ENCODE peak calls at places on chromosomes 4 and X, in seven cellular contexts. P, U, A, O, G, T and B are unnamed samples. For H3K36me3, the result is how much of the 10 kb centered on the place peaks cover.

GRCh38 chrX:120428309-120428708 is 40.8 kb downstream of the LAMP2 start:
- DNase-seq in U (peak), T (peak), P (no peak), A (no peak), G (peak), O (no peak), B (no peak)

GRCh38 chr4:110475881-110476818 is at the start of gene ENPEP:
- DNase-seq in O (peak), T (peak), U (peak), A (no peak), G (no peak), P (peak), B (no peak)

GRCh38 chrX:10103023-10103422 is 53.8 kb upstream of the CLCN4 start:
- DNase-seq in U (no peak), A (no peak), P (no peak), T (peak), O (no peak), G (no peak), B (peak)

GRCh38 chr4:109815151-109816081 is at the start of gene GAR1:
- DNase-seq in T (peak), G (peak), A (peak), O (peak), P (peak), U (peak), B (peak)

GRCh38 chr4:182354867-182355266 is 111.7 kb downstream of the TENM3 start:
- DNase-seq in O (no peak), P (no peak), U (peak), T (peak), G (peak), A (no peak), B (no peak)

GRCh38 chrX:80335062-80335830 is 85.0 kb upstream of the TENT5D start:
- DNase-seq in G (peak), O (peak), U (no peak), A (peak), P (peak), T (peak), B (no peak)

GRCh38 chrX:95056901-95057300 is 1382.9 kb downstream of the FAM133A start:
- DNase-seq in P (no peak), U (peak), T (peak), A (no peak), G (peak), O (no peak), B (no peak)

GRCh38 chrX:102712216-102712966 is at the start of gene GPRASP2:
- DNase-seq in G (peak), O (peak), P (peak), T (peak), A (peak), U (no peak), B (no peak)

GRCh38 chr4:146267826-146268225 is 53.5 kb downstream of the REELD1 start:
- DNase-seq in A (no peak), G (no peak), P (no peak), U (no peak), T (peak), O (no peak), B (no peak)

GRCh38 chrX:153685179-153685536 is 2.6 kb upstream of the SLC6A8 start:
- DNase-seq in O (no peak), T (no peak), G (no peak), U (no peak), P (peak), A (no peak), B (no peak)

GRCh38 chr4:7195546-7196282 is 3.4 kb downstream of the SORCS2 start:
- DNase-seq in P (peak), O (no peak), G (no peak), A (no peak), T (peak), U (no peak), B (no peak)

GRCh38 chr4:5998333-5998936 is 19.8 kb downstream of the C4orf50 start:
- DNase-seq in P (peak), G (peak), A (peak), U (peak), T (peak), O (peak), B (no peak)

GRCh38 chr4:118351851-118352827 is 664 bp downstream of the PRSS12 start:
- DNase-seq in U (peak), O (peak), A (peak), G (peak), P (peak), T (no peak), B (no peak)

GRCh38 chrX:11287505-11287904 is 5.7 kb upstream of the AMELX start:
- DNase-seq in P (no peak), U (peak), O (no peak), T (peak), G (peak), A (no peak), B (no peak)

GRCh38 chr4:151204925-151205524 is 71.9 kb upstream of the PRSS48 start:
- DNase-seq in T (peak), A (no peak), U (no peak), G (no peak), O (no peak), P (no peak), B (no peak)

GRCh38 chrX:44945736-44946135 is 72.7 kb downstream of the KDM6A start:
- DNase-seq in U (no peak), O (no peak), G (no peak), A (no peak), P (no peak), T (no peak), B (no peak)

GRCh38 chr4:113837397-113837796 is 75.9 kb upstream of the CAMK2D start:
- DNase-seq in P (no peak), A (no peak), G (peak), T (peak), O (no peak), U (peak), B (peak)

GRCh38 chrX:152901816-152902501 is 4.1 kb downstream of the ZNF185 start:
- DNase-seq in U (no peak), G (no peak), P (peak), T (no peak), A (no peak), O (no peak), B (no peak)

GRCh38 chr4:114277690-114278089 is 298.2 kb upstream of the ARSJ start:
- DNase-seq in A (no peak), O (no peak), G (peak), U (no peak), P (no peak), T (peak), B (no peak)

GRCh38 chrX:28586891-28587635 is at the start of gene IL1RAPL1:
- DNase-seq in G (peak), A (no peak), T (peak), O (no peak), P (peak), U (peak), B (peak)

GRCh38 chr4:150078041-150078995 is at the start of gene DCLK2:
- DNase-seq in U (peak), O (peak), P (peak), T (peak), G (peak), A (peak), B (peak)

GRCh38 chrX:29012867-29013266 is 425.6 kb downstream of the IL1RAPL1 start:
- DNase-seq in A (no peak), P (no peak), T (no peak), O (no peak), U (no peak), G (no peak), B (no peak)

GRCh38 chr4:39464886-39465501 is 6.1 kb downstream of the LIAS start:
- DNase-seq in U (peak), P (no peak), T (peak), O (no peak), A (no peak), G (peak), B (no peak)

GRCh38 chrX:88072339-88073030 is 554.9 kb downstream of the KLHL4 start:
- DNase-seq in T (no peak), U (no peak), P (no peak), A (no peak), O (no peak), G (no peak), B (no peak)

GRCh38 chr4:113683143-113683542 is 78.4 kb downstream of the CAMK2D start:
- DNase-seq in G (peak), U (no peak), A (no peak), T (no peak), O (no peak), P (no peak), B (no peak)

GRCh38 chr4:386708-387105 is 49.1 kb downstream of the ZNF141 start:
- DNase-seq in A (no peak), O (no peak), G (no peak), U (no peak), T (no peak), P (no peak), B (no peak)

GRCh38 chrX:7294483-7294882 is 146.5 kb upstream of the PUDP start:
- DNase-seq in U (no peak), P (no peak), A (no peak), G (no peak), T (peak), O (no peak), B (no peak)

GRCh38 chr4:4765811-4766210 is 93.7 kb upstream of the MSX1 start:
- DNase-seq in T (no peak), U (no peak), P (peak), G (no peak), O (no peak), A (no peak), B (no peak)

GRCh38 chr4:95545526-95545925 is 3.2 kb downstream of the UNC5C start:
- DNase-seq in P (no peak), O (no peak), A (no peak), T (no peak), U (no peak), G (peak), B (no peak)

GRCh38 chr4:37792241-37792640 is 34.2 kb upstream of the PGM2 start:
- DNase-seq in O (no peak), U (no peak), A (no peak), P (no peak), T (no peak), G (no peak), B (no peak)

GRCh38 chr4:19993222-19993621 is 258.5 kb upstream of the SLIT2 start:
- DNase-seq in A (no peak), G (no peak), P (no peak), U (peak), O (no peak), T (peak), B (no peak)

GRCh38 chr4:159103406-159104131 is 690 bp downstream of the RAPGEF2 start:
- DNase-seq in G (peak), P (peak), A (peak), T (peak), U (peak), O (peak), B (no peak)

GRCh38 chr4:147829401-147830101 is 97.7 kb downstream of the ARHGAP10 start:
- DNase-seq in T (peak), U (peak), P (no peak), A (peak), O (no peak), G (peak), B (no peak)

GRCh38 chr4:29311231-29311630 is 1408.9 kb upstream of the PCDH7 start:
- DNase-seq in T (peak), O (no peak), G (no peak), A (no peak), P (no peak), U (peak), B (no peak)

DNA sequence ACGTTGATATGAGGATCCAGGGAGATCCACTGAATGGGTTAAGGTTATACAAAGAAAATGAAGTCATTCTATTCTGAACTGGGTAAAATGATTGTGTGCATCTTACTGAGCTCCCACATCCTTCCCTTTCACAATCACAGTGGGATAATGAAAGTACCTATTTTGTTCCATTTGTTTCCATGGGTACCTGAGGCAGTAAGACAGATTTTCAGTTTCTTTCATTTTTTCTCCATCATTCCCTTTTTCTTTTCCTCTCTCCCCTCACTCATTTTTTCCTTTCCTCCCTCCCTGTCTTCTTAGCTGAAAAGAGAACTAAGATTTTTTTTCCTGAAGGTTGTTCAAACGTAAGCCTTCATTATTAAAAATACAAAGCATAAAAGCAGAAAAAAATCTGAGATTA is 4.6 kb downstream of the GRIA2 start:
- DNase-seq in U (no peak), G (no peak), T (no peak), O (no peak), P (no peak), A (no peak), B (no peak)
- H3K4me3 ChIP-seq in U (no peak), G (no peak), T (no peak), O (no peak), P (no peak), A (no peak), B (no peak)

GRCh38 chr4:133137571-133137970 is 11.5 kb upstream of the PCDH10 start:
- DNase-seq in T (no peak), G (no peak), A (no peak), O (no peak), U (no peak), P (no peak), B (no peak)
- TF ChIP-seq CTCF in T (no peak), G (peak), A (no peak), O (no peak), U (no peak), P (no peak), B (no peak)

GRCh38 chr4:2666722-2667247 is 89.4 kb downstream of the TNIP2 start:
- DNase-seq in T (no peak), O (no peak), G (no peak), U (no peak), P (no peak), A (no peak), B (no peak)
- H3K36me3 ChIP-seq in T (under half), O (under half), G (under half), U (under half), P (half or more), A (half or more), B (under half)

DNA sequence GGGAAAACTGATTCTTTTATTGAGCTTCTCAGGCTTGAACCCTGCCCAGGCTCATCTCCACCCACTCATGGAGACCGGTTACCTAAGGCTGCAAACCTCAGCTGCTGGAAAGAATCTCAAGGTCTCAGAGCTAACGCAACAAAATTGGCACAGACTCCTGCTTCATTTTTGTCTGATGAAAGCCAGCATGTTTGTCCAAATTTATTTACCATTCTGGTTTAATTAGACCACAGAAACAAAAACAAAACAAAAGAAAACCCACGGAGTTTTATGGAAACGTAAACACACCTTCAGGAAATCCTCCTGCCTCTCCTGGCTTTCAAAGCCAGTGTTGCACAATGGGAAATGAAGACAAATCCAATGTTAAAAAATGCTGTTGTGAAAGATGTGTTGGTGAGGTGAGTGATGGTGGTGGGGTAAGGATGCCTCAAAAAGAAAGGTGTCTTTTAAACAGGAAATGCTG is 56.4 kb upstream of the PDLIM3 start:
- DNase-seq in A (no peak), T (peak), P (no peak), U (peak), O (no peak), G (peak), B (no peak)
- H3K4me3 ChIP-seq in A (no peak), T (no peak), P (no peak), U (no peak), O (no peak), G (peak), B (no peak)

GRCh38 chrX:67726028-67726427 is 182.2 kb downstream of the AR start:
- DNase-seq in T (no peak), O (no peak), A (no peak), P (no peak), G (no peak), U (no peak), B (no peak)

GRCh38 chrX:67725471-67725870 is 181.7 kb downstream of the AR start:
- DNase-seq in T (no peak), U (no peak), P (no peak), O (no peak), G (no peak), A (no peak), B (no peak)

GRCh38 chrX:67723580-67724351 is 179.9 kb downstream of the AR start:
- DNase-seq in O (no peak), A (no peak), U (no peak), P (no peak), G (no peak), T (no peak), B (no peak)

GRCh38 chrX:67727576-67727975 is 183.8 kb downstream of the AR start:
- DNase-seq in P (no peak), U (no peak), T (no peak), G (no peak), A (no peak), O (no peak), B (no peak)

DNA sequence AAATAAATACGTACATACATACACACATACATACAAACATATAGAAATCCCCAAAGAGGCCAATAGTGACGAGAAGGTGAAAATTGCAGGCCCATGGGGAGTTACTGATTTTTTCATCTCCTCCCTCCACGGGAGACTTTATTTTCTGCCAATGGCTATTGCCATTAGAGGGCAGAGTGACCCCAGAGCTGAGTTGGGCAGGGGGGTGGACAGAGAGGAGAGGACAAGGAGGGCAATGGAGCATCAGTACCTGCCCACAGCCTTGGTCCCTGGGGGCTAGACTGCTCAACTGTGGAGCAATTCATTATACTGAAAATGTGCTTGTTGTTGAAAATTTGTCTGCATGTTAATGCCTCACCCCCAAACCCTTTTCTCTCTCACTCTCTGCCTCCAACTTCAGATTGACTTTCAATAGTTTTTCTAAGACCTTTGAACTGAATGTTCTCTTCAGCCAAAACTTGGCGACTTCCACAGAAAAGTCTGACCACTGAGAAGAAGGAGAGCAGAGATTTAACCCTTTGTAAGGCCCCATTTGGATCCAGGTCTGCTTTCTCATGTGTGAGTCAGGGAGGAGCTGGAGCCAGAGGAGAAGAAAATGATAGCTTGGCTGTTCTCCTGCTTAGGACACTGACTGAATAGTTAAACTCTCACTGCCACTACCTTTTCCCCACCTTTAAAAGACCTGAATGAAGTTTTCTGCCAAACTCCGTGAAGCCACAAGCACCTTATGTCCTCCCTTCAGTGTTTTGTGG is 180.7 kb downstream of the AR start:
- DNase-seq in T (peak), G (no peak), O (no peak), A (no peak), U (peak), P (no peak), B (no peak)
- TF ChIP-seq CTCF in T (peak), G (no peak), O (no peak), A (no peak), U (peak), P (no peak), B (no peak)

GRCh38 chrX:148672526-148672925 is 172.1 kb downstream of the AFF2 start:
- DNase-seq in T (no peak), P (no peak), A (no peak), U (no peak), O (no peak), G (no peak), B (no peak)
- H3K36me3 ChIP-seq in T (under half), P (under half), A (under half), U (under half), O (under half), G (under half), B (under half)

GRCh38 chr4:34733185-34733916 is 1511.0 kb downstream of the ARAP2 start:
- DNase-seq in O (no peak), A (no peak), U (no peak), G (no peak), P (no peak), T (no peak), B (no peak)

GRCh38 chr4:34732579-34732978 is 1511.7 kb downstream of the ARAP2 start:
- DNase-seq in G (no peak), U (no peak), A (no peak), O (no peak), T (no peak), P (no peak), B (no peak)

GRCh38 chr4:34732170-34732569 is 1512.1 kb downstream of the ARAP2 start:
- DNase-seq in P (no peak), T (no peak), G (no peak), A (peak), U (no peak), O (no peak), B (no peak)

DNA sequence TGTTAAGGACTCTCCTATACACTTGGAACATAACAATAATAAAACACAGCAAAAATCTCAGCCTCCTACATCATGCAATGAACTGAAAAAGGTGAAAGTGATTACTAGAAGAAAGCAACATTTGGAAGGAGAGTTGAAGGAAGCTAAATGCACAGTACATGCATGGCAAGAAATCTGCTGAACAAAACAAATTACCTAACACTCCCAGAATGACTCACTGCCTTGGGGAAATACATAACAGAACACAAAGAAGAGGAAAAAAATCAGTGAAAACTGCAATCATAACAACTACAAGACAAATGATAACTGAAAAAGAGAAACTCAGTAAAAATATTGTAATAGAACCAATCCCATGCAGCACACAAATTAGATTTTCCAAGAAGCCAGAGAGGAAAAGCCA is 1513.3 kb downstream of the ARAP2 start:
- DNase-seq in U (peak), O (no peak), A (no peak), G (no peak), T (peak), P (no peak), B (no peak)
- H3K4me3 ChIP-seq in U (no peak), O (no peak), A (no peak), G (no peak), T (no peak), P (no peak), B (no peak)

DNA sequence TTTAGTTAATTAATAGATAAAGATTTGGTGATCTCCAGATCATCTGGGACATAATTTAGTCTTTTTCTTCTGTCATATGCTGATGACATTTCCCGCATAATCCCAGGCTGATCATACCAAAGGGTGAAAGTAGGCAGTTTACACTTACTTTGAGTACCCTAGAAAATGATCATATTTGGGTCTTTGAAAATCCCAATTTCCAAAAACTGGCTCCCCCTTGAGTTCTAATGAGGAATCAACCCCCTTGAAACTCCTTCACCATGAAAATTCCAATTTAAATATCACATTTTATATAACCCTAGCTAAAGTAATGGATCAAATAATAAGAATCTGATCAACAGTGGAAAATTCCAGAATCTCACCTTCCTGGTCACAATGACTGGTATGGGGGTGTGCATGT is 223.4 kb downstream of the NAF1 start:
- DNase-seq in T (no peak), A (no peak), P (no peak), O (no peak), G (no peak), U (no peak), B (no peak)
- TF ChIP-seq CTCF in T (peak), A (no peak), P (peak), O (no peak), G (no peak), U (no peak), B (no peak)